ENCODE peak calls at places on chromosome 9, in six cellular contexts. F, N, G, U, M and W are unnamed samples. For H3K9me3, the result is how much of the 10 kb centered on the place peaks cover.

GRCh38 chr9:75814667-75815066 is 75.8 kb upstream of the PCSK5 start:
- DNase-seq in F (no peak), N (no peak), G (no peak), U (no peak), M (no peak), W (no peak)

GRCh38 chr9:91824591-91825339 is 125.3 kb downstream of the ROR2 start:
- DNase-seq in F (no peak), N (no peak), G (no peak), U (peak), M (no peak), W (no peak)

GRCh38 chr9:78807286-78807685 is 510.4 kb downstream of the PSAT1 start:
- DNase-seq in F (no peak), N (no peak), G (no peak), U (no peak), M (no peak), W (no peak)

GRCh38 chr9:130451509-130452388 is 7.0 kb downstream of the ASS1 start:
- DNase-seq in F (peak), N (peak), G (peak), U (no peak), M (peak), W (no peak)

GRCh38 chr9:21413089-21414023 is 4.4 kb downstream of the IFNA8 start:
- DNase-seq in F (no peak), N (no peak), G (no peak), U (no peak), M (no peak), W (no peak)

GRCh38 chr9:77944556-77945261 is 86.9 kb downstream of the GNAQ start:
- DNase-seq in F (peak), N (no peak), G (no peak), U (no peak), M (no peak), W (no peak)

GRCh38 chr9:97813072-97813471 is 40.0 kb upstream of the FOXE1 start:
- DNase-seq in F (no peak), N (no peak), G (no peak), U (no peak), M (no peak), W (no peak)

GRCh38 chr9:18173923-18174322 is 300.0 kb upstream of the ADAMTSL1 start:
- DNase-seq in F (no peak), N (no peak), G (no peak), U (no peak), M (no peak), W (no peak)

GRCh38 chr9:126462617-126463016 is 136.0 kb downstream of the MVB12B start:
- DNase-seq in F (no peak), N (no peak), G (no peak), U (peak), M (no peak), W (no peak)
- H3K9me3 ChIP-seq in F (under half), N (under half), G (under half), U (under half), M (under half), W (under half)

GRCh38 chr9:27003406-27004147 is 1.9 kb downstream of the LRRC19 start:
- DNase-seq in F (no peak), N (no peak), G (no peak), U (no peak), M (no peak), W (no peak)
- TF ChIP-seq POLR2A in F (no peak), N (no peak), G (no peak), U (no peak), M (no peak), W (no peak)

GRCh38 chr9:136171009-136171800 is 33.7 kb downstream of the LHX3 start:
- DNase-seq in F (no peak), N (no peak), G (no peak), U (no peak), M (no peak), W (no peak)
- H3K27ac ChIP-seq in F (no peak), N (no peak), G (no peak), U (no peak), M (no peak), W (no peak)

DNA sequence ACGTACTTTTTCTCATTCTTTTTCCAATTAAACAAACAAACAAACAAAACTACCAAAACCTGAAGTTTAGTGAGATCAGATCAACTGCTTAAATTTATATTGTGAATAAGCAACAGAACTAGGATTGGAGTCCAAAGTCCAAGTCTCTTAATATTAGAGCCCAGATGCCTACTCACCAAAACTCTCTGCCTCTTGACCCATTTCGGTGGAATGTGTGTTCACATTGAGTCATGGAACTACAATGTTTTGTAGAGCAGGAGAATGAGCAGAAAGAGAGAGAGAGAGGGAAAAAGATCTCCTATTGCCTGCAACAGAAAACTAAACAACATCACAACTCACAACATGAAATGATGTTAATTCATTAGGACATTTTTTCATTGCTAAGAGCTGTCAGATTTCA is 751.1 kb downstream of the TLR4 start:
- DNase-seq in F (no peak), N (no peak), G (no peak), U (no peak), M (no peak), W (no peak)
- H3K9me3 ChIP-seq in F (under half), N (under half), G (under half), U (under half), M (under half), W (under half)

GRCh38 chr9:133135193-133135745 is 14.2 kb upstream of the RALGDS start:
- DNase-seq in F (peak), N (peak), G (peak), U (no peak), M (peak), W (no peak)
- TF ChIP-seq POLR2A in F (peak), N (no peak), G (no peak), U (no peak), M (no peak), W (no peak)

DNA sequence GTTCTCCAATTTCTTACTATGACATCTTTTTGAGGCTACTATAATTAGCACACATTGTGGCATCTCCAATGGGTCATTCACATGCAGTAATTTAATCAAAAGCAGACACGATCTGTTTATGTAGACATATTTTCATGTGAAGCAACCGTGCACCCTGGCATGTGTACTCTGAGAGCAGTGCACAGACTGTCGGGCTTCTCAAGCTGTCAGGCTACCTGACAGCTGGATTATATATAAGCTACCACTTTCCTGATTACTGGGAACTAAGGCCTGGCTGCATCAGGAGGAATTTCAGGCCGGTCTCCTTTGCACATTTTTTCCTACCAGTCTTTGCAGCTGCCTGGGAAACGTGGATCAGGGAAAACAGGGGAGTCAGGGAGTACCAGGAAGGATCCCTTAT is 197.5 kb downstream of the MAPKAP1 start:
- DNase-seq in F (no peak), N (no peak), G (no peak), U (no peak), M (peak), W (no peak)
- H3K27ac ChIP-seq in F (peak), N (no peak), G (no peak), U (no peak), M (no peak), W (peak)

GRCh38 chr9:69484023-69484422 is 159.0 kb downstream of the ENTREP1 start:
- DNase-seq in F (no peak), N (no peak), G (no peak), U (no peak), M (no peak), W (no peak)

GRCh38 chr9:69486498-69486897 is 161.5 kb downstream of the ENTREP1 start:
- DNase-seq in F (no peak), N (no peak), G (no peak), U (peak), M (no peak), W (no peak)

DNA sequence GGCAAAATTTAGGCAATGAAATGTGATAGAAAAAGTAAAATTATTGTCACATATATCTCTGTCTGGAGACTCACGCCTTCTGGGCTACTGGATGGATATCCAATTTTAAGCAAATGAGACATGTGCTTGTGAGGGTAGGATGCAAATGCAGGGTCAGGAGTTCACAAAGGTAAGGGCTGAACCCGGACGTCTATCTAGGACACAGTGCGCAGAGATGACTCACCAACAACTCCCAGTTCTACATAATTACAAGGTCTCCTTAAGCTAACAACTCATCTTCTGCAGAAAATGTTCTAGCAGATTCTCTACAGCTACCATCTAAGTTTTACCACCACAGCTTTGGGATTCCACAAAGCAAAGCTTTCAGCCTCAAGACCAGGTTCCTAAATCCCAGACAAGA is 160.5 kb downstream of the ENTREP1 start:
- DNase-seq in F (no peak), N (no peak), G (no peak), U (no peak), M (no peak), W (no peak)
- H3K9me3 ChIP-seq in F (under half), N (under half), G (under half), U (under half), M (under half), W (under half)